ENCODE peak calls at places on chromosomes 3 and 15, in ten cellular contexts. F is mucosa of descending colon, J is hypothalamus, N is mucosa of gallbladder, X is HT-29, B is fibroblast of mammary gland, M is DMS 273 treated with DMSO at 0.1 percent for 48 hours, U is WTC11, K is ACHN, E is H9. Z is an unnamed sample.
A peak's percentile ranks its signal among the peaks of the same experiment; 100 is the strongest.

GRCh38 chr15:51830279-51830806 is 890 bp downstream of the TMOD3 start:
- DNase-seq in B (peak; percentile 41), M (no peak), X (no peak), F (no peak), J (no peak), N (peak; percentile 20), E (no peak), K (peak; percentile 28), U (no peak), Z (peak; percentile 78)

GRCh38 chr3:98856724-98857123 is 44.8 kb downstream of the DCBLD2 start:
- DNase-seq in N (no peak), F (no peak), X (no peak), B (no peak), M (no peak), E (no peak), J (no peak), K (no peak), U (no peak), Z (no peak)

GRCh38 chr15:93124126-93124525 is 35.1 kb upstream of the RGMA start:
- DNase-seq in J (no peak), U (no peak), M (no peak), N (no peak), F (no peak), E (no peak), X (no peak), B (no peak), K (no peak), Z (no peak)

GRCh38 chr3:79187441-79187840 is 580.4 kb downstream of the ROBO1 start:
- DNase-seq in K (no peak), M (peak; percentile 40), F (no peak), X (no peak), E (no peak), B (no peak), J (no peak), N (no peak), U (no peak), Z (no peak)

GRCh38 chr15:68218847-68219798 is 10.4 kb downstream of the CLN6 start:
- DNase-seq in B (no peak), U (no peak), M (no peak), J (no peak), N (no peak), F (no peak), K (no peak), X (no peak), E (no peak), Z (no peak)

GRCh38 chr15:94607176-94607654 is 375.9 kb downstream of the MCTP2 start:
- DNase-seq in N (peak; percentile 15), B (no peak), M (no peak), X (no peak), E (no peak), F (peak; percentile 13), U (no peak), K (no peak), J (no peak), Z (no peak)

GRCh38 chr3:186014866-186015265 is 77.1 kb upstream of the TRA2B start:
- DNase-seq in J (no peak), K (no peak), M (no peak), F (no peak), X (no peak), U (no peak), B (no peak), N (no peak), E (no peak), Z (no peak)

GRCh38 chr3:65713016-65713415 is 325.7 kb downstream of the MAGI1 start:
- DNase-seq in M (no peak), E (peak; percentile 56), K (no peak), B (peak; percentile 47), F (no peak), X (no peak), N (peak; percentile 31), U (peak; percentile 38), J (peak; percentile 34), Z (peak; percentile 55)

GRCh38 chr15:62099171-62099601 is 32.4 kb downstream of the C2CD4A start:
- DNase-seq in J (no peak), X (no peak), K (no peak), B (peak; percentile 90), F (no peak), N (no peak), M (no peak), E (no peak), U (no peak), Z (peak; percentile 53)

GRCh38 chr3:189754356-189754755 is 123.2 kb downstream of the TP63 start:
- DNase-seq in K (no peak), J (no peak), B (no peak), E (no peak), N (no peak), F (no peak), X (no peak), U (no peak), M (no peak), Z (no peak)

GRCh38 chr3:186782542-186783069 is 771 bp upstream of the EIF4A2 start:
- DNase-seq in F (no peak), K (peak; percentile 54), X (no peak), B (no peak), J (no peak), M (no peak), U (no peak), N (no peak), E (no peak), Z (no peak)

GRCh38 chr3:52349131-52349530 is 33.0 kb downstream of the DNAH1 start:
- DNase-seq in U (no peak), E (no peak), B (no peak), F (no peak), M (no peak), N (no peak), X (no peak), K (no peak), J (no peak), Z (no peak)

GRCh38 chr3:149638401-149639092 is 19.3 kb downstream of the WWTR1 start:
- DNase-seq in M (no peak), N (peak; percentile 15), B (peak; percentile 77), X (peak; percentile 33), E (no peak), F (no peak), U (no peak), K (peak; percentile 28), J (peak; percentile 29), Z (peak; percentile 45)

GRCh38 chr15:69976366-69976994 is 121.2 kb downstream of the TLE3 start:
- DNase-seq in M (no peak), N (peak; percentile 54), B (peak; percentile 38), E (peak; percentile 53), U (peak; percentile 60), J (no peak), X (peak; percentile 74), K (peak; percentile 44), F (peak; percentile 83), Z (peak; percentile 51)

GRCh38 chr3:2659896-2660295 is 450.3 kb downstream of the IL5RA start:
- DNase-seq in B (no peak), X (no peak), K (no peak), E (no peak), M (no peak), F (no peak), U (no peak), N (no peak), J (no peak), Z (peak; percentile 88)

GRCh38 chr3:161275919-161276318 is 54.8 kb downstream of the NMD3 start:
- DNase-seq in B (no peak), N (no peak), F (peak; percentile 47), U (no peak), E (no peak), X (peak; percentile 37), J (no peak), K (no peak), M (no peak), Z (no peak)

GRCh38 chr15:85707519-85708338 is 87.0 kb downstream of the KLHL25 start:
- DNase-seq in M (peak; percentile 17), J (no peak), K (no peak), F (peak; percentile 27), N (peak; percentile 35), U (no peak), B (peak; percentile 44), E (no peak), X (peak; percentile 7), Z (peak; percentile 96)

GRCh38 chr3:183435701-183436100 is 7.3 kb upstream of the MCF2L2 start:
- DNase-seq in X (no peak), B (no peak), M (no peak), U (no peak), N (no peak), J (no peak), K (no peak), F (no peak), E (no peak), Z (no peak)

GRCh38 chr3:30943206-30943605 is 48.7 kb upstream of the GADL1 start:
- DNase-seq in M (no peak), J (no peak), B (peak; percentile 14), E (no peak), K (no peak), X (no peak), N (no peak), U (no peak), F (no peak), Z (no peak)

GRCh38 chr3:133113526-133113925 is 75.3 kb downstream of the TMEM108 start:
- DNase-seq in F (no peak), N (no peak), B (peak; percentile 72), U (no peak), M (no peak), E (no peak), J (no peak), K (no peak), X (no peak), Z (no peak)

GRCh38 chr3:44648564-44649229 is at the start of gene ZNF35:
- DNase-seq in X (peak; percentile 86), K (peak; percentile 85), E (peak; percentile 92), U (peak; percentile 88), J (peak; percentile 82), B (peak; percentile 92), M (peak; percentile 31), F (peak; percentile 81), N (peak; percentile 79), Z (peak; percentile 91)

GRCh38 chr15:77826006-77826695 is 193.4 kb upstream of the LINGO1 start:
- DNase-seq in M (no peak), E (no peak), J (no peak), N (no peak), F (no peak), K (no peak), U (no peak), B (no peak), X (no peak), Z (no peak)

GRCh38 chr15:68700395-68701123 is 120.1 kb downstream of the ANP32A start:
- DNase-seq in N (peak; percentile 46), B (peak; percentile 22), U (peak; percentile 33), E (peak; percentile 59), M (peak; percentile 55), X (no peak), F (peak; percentile 13), J (peak; percentile 85), K (no peak), Z (peak; percentile 43)

GRCh38 chr3:71226565-71227281 is 356.8 kb downstream of the FOXP1 start:
- DNase-seq in N (no peak), F (peak; percentile 14), U (no peak), K (no peak), E (no peak), X (no peak), J (no peak), M (no peak), B (no peak), Z (peak; percentile 11)

GRCh38 chr3:42068303-42069088 is 22.7 kb upstream of the TRAK1 start:
- DNase-seq in N (no peak), F (no peak), J (no peak), K (no peak), U (no peak), M (no peak), B (no peak), E (no peak), X (no peak), Z (no peak)

GRCh38 chr15:67105065-67105951 is 39.9 kb downstream of the SMAD3 start:
- DNase-seq in M (no peak), U (no peak), F (no peak), K (peak; percentile 94), J (no peak), X (peak; percentile 94), E (no peak), B (peak; percentile 97), N (peak; percentile 77), Z (peak; percentile 96)

GRCh38 chr3:52343946-52344600 is 28.0 kb downstream of the DNAH1 start:
- DNase-seq in N (no peak), K (no peak), E (no peak), U (no peak), F (no peak), X (no peak), M (no peak), J (no peak), B (no peak), Z (no peak)

GRCh38 chr3:60610441-60611112 is 640.7 kb downstream of the FHIT start:
- DNase-seq in J (no peak), U (no peak), N (peak; percentile 55), K (no peak), X (no peak), B (peak; percentile 96), F (peak; percentile 50), M (no peak), E (no peak), Z (peak; percentile 63)